ENCODE peak calls at places on chromosomes 6 and 20, in nine cellular contexts. Y is neural progenitor cell, U is OCI-LY7, M is MM.1S, L is GM23338, T is GM23248, W is PC-3, G is hepatocyte, R is SK-N-SH. V is an unnamed sample. For H3K4me1, the result is how much of the 10 kb centered on the place peaks cover.

GRCh38 chr6:81608776-81609175 is 143.7 kb downstream of the TENT5A start:
- DNase-seq in Y (no peak), U (no peak), M (no peak), L (no peak), T (no peak), W (no peak), G (no peak), R (no peak), V (no peak)

GRCh38 chr6:35318200-35318844 is 20.7 kb downstream of the DEF6 start:
- DNase-seq in Y (peak), U (no peak), M (no peak), L (peak), T (peak), W (peak), G (peak), R (peak), V (no peak)

GRCh38 chr20:44526129-44526528 is 4.3 kb upstream of the SERINC3 start:
- DNase-seq in Y (no peak), U (no peak), M (no peak), L (peak), T (peak), W (peak), G (no peak), R (no peak), V (peak)

GRCh38 chr20:63273635-63274380 is 1.2 kb downstream of the ARFGAP1 start:
- DNase-seq in Y (peak), U (no peak), M (no peak), L (no peak), T (peak), W (peak), G (peak), R (no peak), V (no peak)

GRCh38 chr6:34969662-34970265 is 80.7 kb downstream of the ANKS1A start:
- DNase-seq in Y (no peak), U (no peak), M (no peak), L (no peak), T (no peak), W (peak), G (no peak), R (no peak), V (no peak)

GRCh38 chr6:41939848-41940758 is 1.5 kb downstream of the CCND3 start:
- DNase-seq in Y (peak), U (peak), M (no peak), L (peak), T (peak), W (peak), G (peak), R (no peak), V (no peak)

GRCh38 chr20:5448449-5449118 is 131.8 kb upstream of the PROKR2 start:
- DNase-seq in Y (peak), U (peak), M (peak), L (peak), T (peak), W (peak), G (peak), R (peak), V (peak)

GRCh38 chr6:147507162-147508072 is 1.1 kb upstream of the SAMD5 start:
- DNase-seq in Y (peak), U (no peak), M (no peak), L (peak), T (peak), W (peak), G (peak), R (peak), V (no peak)

GRCh38 chr6:112016335-112016734 is 37.6 kb upstream of the CCN6 start:
- DNase-seq in Y (no peak), U (no peak), M (no peak), L (no peak), T (peak), W (peak), G (no peak), R (no peak), V (no peak)

GRCh38 chr6:148487461-148487860 is 144.8 kb downstream of the SASH1 start:
- DNase-seq in Y (no peak), U (no peak), M (no peak), L (no peak), T (no peak), W (no peak), G (no peak), R (no peak), V (no peak)

GRCh38 chr6:131807644-131808459 is at the start of gene ENPP1:
- DNase-seq in Y (peak), U (no peak), M (peak), L (peak), T (peak), W (peak), G (peak), R (peak), V (peak)

GRCh38 chr6:29071831-29072723 is 15.0 kb downstream of the OR2B3 start:
- DNase-seq in Y (peak), U (peak), M (peak), L (peak), T (peak), W (peak), G (peak), R (peak), V (peak)

GRCh38 chr6:166307981-166308768 is at the start of gene PRR18:
- DNase-seq in Y (peak), U (peak), M (no peak), L (peak), T (peak), W (no peak), G (peak), R (peak), V (no peak)

GRCh38 chr6:18242062-18242851 is 22.1 kb downstream of the DEK start:
- DNase-seq in Y (no peak), U (no peak), M (no peak), L (no peak), T (peak), W (peak), G (peak), R (no peak), V (peak)

GRCh38 chr20:35296101-35296554 is 3.9 kb upstream of the FAM83C start:
- DNase-seq in Y (no peak), U (no peak), M (no peak), L (peak), T (no peak), W (no peak), G (no peak), R (peak), V (no peak)

GRCh38 chr6:22409487-22409886 is 112.7 kb upstream of the PRL start:
- DNase-seq in Y (no peak), U (no peak), M (no peak), L (no peak), T (no peak), W (no peak), G (no peak), R (no peak), V (no peak)

GRCh38 chr6:159716247-159717086 is 10.8 kb upstream of the WTAP start:
- DNase-seq in Y (no peak), U (no peak), M (no peak), L (no peak), T (peak), W (peak), G (peak), R (no peak), V (no peak)

GRCh38 chr6:159724778-159725177 is 2.5 kb upstream of the WTAP start:
- DNase-seq in Y (no peak), U (no peak), M (no peak), L (no peak), T (no peak), W (no peak), G (no peak), R (no peak), V (no peak)

GRCh38 chr6:116244284-116244683 is 9.6 kb downstream of the TSPYL4 start:
- DNase-seq in Y (no peak), U (no peak), M (no peak), L (no peak), T (no peak), W (peak), G (peak), R (no peak), V (no peak)

GRCh38 chr20:41468994-41469600 is 102.5 kb upstream of the EMILIN3 start:
- DNase-seq in Y (no peak), U (no peak), M (no peak), L (no peak), T (no peak), W (no peak), G (no peak), R (no peak), V (no peak)

GRCh38 chr20:51492167-51493092 is 50.1 kb downstream of the NFATC2 start:
- DNase-seq in Y (peak), U (no peak), M (no peak), L (peak), T (peak), W (no peak), G (peak), R (no peak), V (no peak)

GRCh38 chr6:447381-448165 is 56.0 kb downstream of the IRF4 start:
- DNase-seq in Y (no peak), U (no peak), M (no peak), L (no peak), T (no peak), W (no peak), G (no peak), R (no peak), V (no peak)

GRCh38 chr6:12150812-12151432 is 138.8 kb downstream of the HIVEP1 start:
- DNase-seq in Y (peak), U (peak), M (no peak), L (peak), T (peak), W (peak), G (peak), R (peak), V (peak)

GRCh38 chr6:166658115-166658791 is 31.2 kb upstream of the RPS6KA2 start:
- DNase-seq in Y (no peak), U (no peak), M (no peak), L (no peak), T (no peak), W (no peak), G (no peak), R (no peak), V (no peak)

GRCh38 chr6:161094904-161095440 is 103.4 kb downstream of the MAP3K4 start:
- DNase-seq in Y (peak), U (no peak), M (no peak), L (no peak), T (peak), W (peak), G (no peak), R (no peak), V (no peak)

GRCh38 chr20:50610212-50610718 is 81.1 kb downstream of the RIPOR3 start:
- DNase-seq in Y (no peak), U (peak), M (no peak), L (no peak), T (no peak), W (peak), G (no peak), R (no peak), V (no peak)

GRCh38 chr20:53181866-53182376 is 209.8 kb downstream of the TSHZ2 start:
- DNase-seq in Y (no peak), U (no peak), M (no peak), L (no peak), T (no peak), W (no peak), G (no peak), R (no peak), V (no peak)
- H3K4me1 ChIP-seq in Y (under half), U (under half), M (under half), L (under half), T (under half), W (under half), G (under half), R (under half), V (under half)

GRCh38 chr6:153131037-153131981 is at the start of gene RGS17:
- DNase-seq in Y (peak), U (no peak), M (peak), L (peak), T (peak), W (peak), G (peak), R (peak), V (no peak)
- TF ChIP-seq EZH2phosphoT487 in Y (no peak), U (no peak), M (no peak), L (no peak), T (no peak), W (no peak), G (no peak), R (no peak), V (no peak)

GRCh38 chr6:163712981-163713380 is 298.5 kb downstream of the QKI start:
- DNase-seq in Y (no peak), U (no peak), M (no peak), L (no peak), T (no peak), W (no peak), G (no peak), R (no peak), V (no peak)
- H3K4me1 ChIP-seq in Y (under half), U (half or more), M (under half), L (under half), T (under half), W (under half), G (under half), R (under half), V (under half)

GRCh38 chr6:44004625-44005506 is 122.4 kb downstream of the MRPL14 start:
- DNase-seq in Y (no peak), U (peak), M (no peak), L (no peak), T (peak), W (peak), G (no peak), R (peak), V (no peak)
- TF ChIP-seq EZH2phosphoT487 in Y (no peak), U (no peak), M (no peak), L (no peak), T (no peak), W (no peak), G (no peak), R (no peak), V (no peak)

GRCh38 chr20:56430957-56431356 is 18.9 kb downstream of the CASS4 start:
- DNase-seq in Y (no peak), U (no peak), M (no peak), L (no peak), T (no peak), W (no peak), G (no peak), R (no peak), V (no peak)
- H3K4me1 ChIP-seq in Y (under half), U (under half), M (under half), L (under half), T (half or more), W (under half), G (under half), R (under half), V (under half)

DNA sequence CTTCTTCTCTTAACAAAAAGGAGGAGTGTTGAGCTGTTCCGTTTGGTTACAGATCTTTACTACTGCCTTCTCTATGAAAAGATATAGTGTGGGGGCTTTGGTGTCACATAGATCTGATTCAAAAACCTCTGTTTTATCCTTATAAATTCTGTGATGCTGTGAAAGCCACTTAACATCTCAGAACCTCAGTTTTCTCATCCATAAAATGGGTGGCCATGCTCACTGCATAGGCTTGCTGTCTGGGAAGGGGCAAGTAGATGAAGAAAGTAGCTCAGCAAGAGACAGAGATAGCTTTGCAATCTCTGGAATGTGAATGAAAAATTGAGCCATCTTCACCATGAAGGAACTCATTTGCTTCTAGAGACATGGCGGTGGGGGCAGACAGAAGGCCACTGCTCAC is 31.6 kb upstream of the RNF24 start:
- DNase-seq in Y (no peak), U (no peak), M (no peak), L (no peak), T (no peak), W (no peak), G (no peak), R (no peak), V (no peak)
- TF ChIP-seq EZH2phosphoT487 in Y (no peak), U (no peak), M (no peak), L (no peak), T (no peak), W (no peak), G (no peak), R (no peak), V (no peak)

V was measured in HCT116.